ENCODE peak calls at places on chromosomes 6 and 20, in six cellular contexts. Z is heart right ventricle, Y is substantia nigra, T is caudate nucleus, O is neuronal stem cell, N is left lung. W is an unnamed sample.
A peak's percentile ranks its signal among the peaks of the same experiment; 100 is the strongest.

GRCh38 chr6:75280131-75280855 is 4.3 kb downstream of the TMEM30A start:
- DNase-seq in Z (no peak), Y (no peak), T (no peak), O (no peak), N (no peak), W (no peak)

GRCh38 chr6:25448965-25449538 is 169.9 kb downstream of the CARMIL1 start:
- DNase-seq in Z (no peak), Y (no peak), T (no peak), O (no peak), N (no peak), W (no peak)

GRCh38 chr20:59027746-59028320 is 4.3 kb downstream of the ATP5F1E start:
- DNase-seq in Z (no peak), Y (no peak), T (no peak), O (no peak), N (no peak), W (no peak)

GRCh38 chr6:1267057-1267732 is 44.7 kb upstream of the FOXQ1 start:
- DNase-seq in Z (no peak), Y (no peak), T (no peak), O (no peak), N (no peak), W (no peak)

GRCh38 chr6:138289739-138290138 is 71.4 kb upstream of the PBOV1 start:
- DNase-seq in Z (peak; percentile 24), Y (no peak), T (no peak), O (no peak), N (no peak), W (no peak)

GRCh38 chr6:20212392-20213111 is at the start of gene MBOAT1:
- DNase-seq in Z (peak; percentile 95), Y (peak; percentile 70), T (peak; percentile 59), O (peak; percentile 64), N (peak; percentile 99), W (peak; percentile 76)

GRCh38 chr6:134508862-134509498 is 191.1 kb upstream of the SGK1 start:
- DNase-seq in Z (no peak), Y (no peak), T (no peak), O (no peak), N (no peak), W (no peak)

GRCh38 chr20:1484438-1485120 is 6.6 kb downstream of the SIRPB2 start:
- DNase-seq in Z (no peak), Y (no peak), T (no peak), O (no peak), N (no peak), W (no peak)

GRCh38 chr6:129748212-129748900 is 38.4 kb upstream of the ARHGAP18 start:
- DNase-seq in Z (no peak), Y (no peak), T (no peak), O (no peak), N (no peak), W (peak; percentile 50)

GRCh38 chr6:107715523-107716321 is 108.4 kb downstream of the SCML4 start:
- DNase-seq in Z (no peak), Y (no peak), T (no peak), O (no peak), N (no peak), W (no peak)

DNA sequence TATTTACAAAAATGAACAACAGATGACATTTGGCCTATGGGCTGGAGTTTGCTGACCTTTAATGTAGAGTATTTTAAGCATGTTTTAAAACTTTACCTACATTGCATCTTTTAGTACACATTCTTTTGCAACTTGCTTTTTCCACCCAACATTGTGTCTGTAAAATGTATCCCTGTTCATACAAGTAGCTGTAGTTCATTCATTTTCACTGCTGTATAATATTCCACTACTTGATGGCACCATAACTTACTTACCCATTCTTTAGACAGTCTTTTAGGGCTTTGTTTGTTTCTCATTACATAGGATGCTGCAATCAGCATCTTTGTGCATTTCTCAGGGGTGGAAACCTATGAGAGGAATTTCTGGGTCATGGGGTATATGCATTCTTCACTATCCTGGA is 115.1 kb downstream of the EYA2 start:
- DNase-seq in Z (no peak), Y (no peak), T (no peak), O (no peak), N (no peak), W (no peak)
- H3K27ac ChIP-seq in Z (no peak overlapping the region), Y (no peak overlapping the region), T (no peak overlapping the region), O (no peak overlapping the region), N (no peak overlapping the region), W (no peak overlapping the region)

DNA sequence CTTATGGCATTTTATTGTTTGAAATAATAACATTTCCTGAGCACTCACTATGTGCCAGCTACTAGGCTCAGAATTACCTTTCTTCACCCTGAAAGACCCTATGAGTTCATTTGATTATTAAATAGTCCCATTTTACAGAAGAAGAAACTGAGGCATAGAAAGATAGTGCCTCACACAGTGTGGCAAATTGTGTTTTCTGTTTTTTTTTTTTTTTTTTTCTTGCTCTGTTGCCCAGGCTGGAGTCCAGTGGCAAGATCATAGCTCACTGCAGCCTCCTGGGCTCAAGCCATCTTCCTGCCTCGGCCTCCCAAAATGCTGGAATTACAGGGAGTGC is 59.7 kb upstream of the PTPN1 start:
- DNase-seq in Z (no peak), Y (no peak), T (no peak), O (no peak), N (no peak), W (no peak)
- H3K27ac ChIP-seq in Z (no peak overlapping the region), Y (no peak overlapping the region), T (no peak overlapping the region), O (no peak overlapping the region), N (no peak overlapping the region), W (peak overlapping the region; percentile 83)

GRCh38 chr20:61332016-61332975 is 80.2 kb downstream of the CDH4 start:
- DNase-seq in Z (no peak), Y (no peak), T (no peak), O (no peak), N (no peak), W (no peak)
- H3K27ac ChIP-seq in Z (no peak overlapping the region), Y (no peak overlapping the region), T (no peak overlapping the region), O (no peak overlapping the region), N (no peak overlapping the region), W (no peak overlapping the region)

GRCh38 chr6:37056439-37057127 is 51.1 kb downstream of the FGD2 start:
- DNase-seq in Z (no peak), Y (no peak), T (no peak), O (no peak), N (peak; percentile 68), W (no peak)

GRCh38 chr6:37059344-37060194 is 54.1 kb downstream of the FGD2 start:
- DNase-seq in Z (peak; percentile 52), Y (no peak), T (peak; percentile 28), O (peak; percentile 70), N (peak; percentile 77), W (peak; percentile 63)

GRCh38 chr6:37057128-37057471 is 51.6 kb downstream of the FGD2 start:
- DNase-seq in Z (no peak), Y (no peak), T (no peak), O (no peak), N (no peak), W (no peak)

GRCh38 chr6:37057678-37058077 is 52.2 kb downstream of the FGD2 start:
- DNase-seq in Z (no peak), Y (no peak), T (no peak), O (no peak), N (no peak), W (no peak)

GRCh38 chr6:37058084-37058586 is 52.7 kb downstream of the FGD2 start:
- DNase-seq in Z (no peak), Y (no peak), T (no peak), O (no peak), N (peak; percentile 58), W (peak; percentile 76)
- H3K27ac ChIP-seq in Z (no peak overlapping the region), Y (no peak overlapping the region), T (no peak overlapping the region), O (no peak overlapping the region), N (no peak overlapping the region), W (peak overlapping the region; percentile 86)

GRCh38 chr6:89375902-89376301 is 23.4 kb upstream of the UBE2J1 start:
- DNase-seq in Z (no peak), Y (no peak), T (no peak), O (no peak), N (no peak), W (no peak)
- H3K27ac ChIP-seq in Z (peak overlapping the region; percentile 24), Y (no peak overlapping the region), T (no peak overlapping the region), O (no peak overlapping the region), N (peak overlapping the region; percentile 45), W (peak overlapping the region; percentile 84)

DNA sequence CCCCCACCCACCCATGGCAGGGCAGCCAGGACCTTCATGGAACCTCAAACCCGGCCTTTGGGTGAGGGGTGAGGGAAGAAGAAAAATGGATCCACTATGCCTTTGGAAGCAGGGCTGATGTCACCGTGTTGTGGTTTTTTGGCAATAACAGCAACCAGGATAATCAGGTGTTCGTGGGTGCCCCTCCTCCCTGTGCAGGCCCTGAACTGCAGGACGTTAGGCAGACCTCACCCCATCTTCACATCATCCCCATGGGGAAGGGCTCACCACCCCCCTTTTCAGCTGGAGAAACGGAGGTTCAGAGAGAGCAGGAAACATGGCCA is 3.6 kb downstream of the GABRR2 start:
- DNase-seq in Z (no peak), Y (no peak), T (no peak), O (no peak), N (no peak), W (no peak)
- H3K27ac ChIP-seq in Z (peak overlapping the region; percentile 70), Y (no peak overlapping the region), T (peak overlapping the region; percentile 63), O (no peak overlapping the region), N (peak overlapping the region; percentile 39), W (peak overlapping the region; percentile 56)

GRCh38 chr6:84762941-84763396 is 1.4 kb downstream of the TBX18 start:
- DNase-seq in Z (peak; percentile 34), Y (no peak), T (no peak), O (no peak), N (peak; percentile 67), W (peak; percentile 11)
- H3K27ac ChIP-seq in Z (peak overlapping the region; percentile 89), Y (no peak overlapping the region), T (no peak overlapping the region), O (no peak overlapping the region), N (no peak overlapping the region), W (peak overlapping the region; percentile 62)